ENCODE peak calls at places on chromosomes 1 and 21, in seven cellular contexts. F is foreskin fibroblast, Y is GM13976, B is heart left ventricle, C is T-cell, U is stomach, N is A172. M is an unnamed sample.

GRCh38 chr1:67149179-67149770 is 14.5 kb upstream of the C1orf141 start:
- DNase-seq in C (peak), U (peak), Y (peak), B (no peak), F (peak), N (peak), M (peak)

GRCh38 chr1:116134178-116134773 is 23.1 kb downstream of the MAB21L3 start:
- DNase-seq in N (no peak), U (no peak), Y (no peak), C (no peak), B (no peak), F (no peak), M (no peak)

GRCh38 chr1:228217551-228218344 is 9.9 kb downstream of the OBSCN start:
- DNase-seq in U (no peak), F (no peak), C (no peak), Y (no peak), N (no peak), B (no peak), M (no peak)

GRCh38 chr1:209625791-209626285 is 26.4 kb downstream of the LAMB3 start:
- DNase-seq in U (no peak), Y (no peak), N (no peak), F (no peak), C (no peak), B (no peak), M (peak)

GRCh38 chr1:8202182-8202905 is 115.6 kb upstream of the SLC45A1 start:
- DNase-seq in N (peak), F (peak), Y (no peak), U (peak), B (peak), C (no peak), M (peak)

GRCh38 chr1:180175291-180175690 is 20.6 kb downstream of the QSOX1 start:
- DNase-seq in U (no peak), B (no peak), Y (no peak), N (no peak), C (no peak), F (no peak), M (no peak)

GRCh38 chr1:116494745-116495144 is 76.1 kb downstream of the CD58 start:
- DNase-seq in C (no peak), Y (no peak), B (no peak), F (no peak), N (no peak), U (no peak), M (no peak)

GRCh38 chr1:206672011-206672688 is 12.6 kb upstream of the MAPKAPK2 start:
- DNase-seq in N (no peak), B (no peak), Y (no peak), U (no peak), C (no peak), F (no peak), M (no peak)

GRCh38 chr1:47545912-47546483 is 108.2 kb downstream of the FOXD2 start:
- DNase-seq in Y (no peak), N (no peak), F (no peak), U (no peak), B (no peak), C (no peak), M (no peak)

GRCh38 chr1:11281518-11282331 is 8.7 kb downstream of the UBIAD1 start:
- DNase-seq in B (peak), Y (no peak), U (no peak), N (no peak), C (no peak), F (peak), M (no peak)

GRCh38 chr1:154971341-154971998 is 923 bp upstream of the SHC1 start:
- DNase-seq in F (no peak), B (no peak), U (peak), C (no peak), Y (no peak), N (peak), M (peak)

GRCh38 chr1:226964068-226964425 is 24.0 kb downstream of the COQ8A start:
- DNase-seq in Y (no peak), N (no peak), F (no peak), B (no peak), U (no peak), C (no peak), M (no peak)

GRCh38 chr21:32728455-32729237 is 833 bp upstream of the SYNJ1 start:
- DNase-seq in U (no peak), B (no peak), Y (peak), C (no peak), N (no peak), F (no peak), M (no peak)

GRCh38 chr1:24454684-24455091 is 39.1 kb downstream of the NIPAL3 start:
- DNase-seq in Y (no peak), C (no peak), N (no peak), B (no peak), F (no peak), U (no peak), M (no peak)

GRCh38 chr1:93000751-93001175 is 39.5 kb upstream of the DIPK1A start:
- DNase-seq in B (no peak), C (no peak), F (no peak), U (no peak), N (no peak), Y (no peak), M (no peak)

GRCh38 chr1:60877376-60877775 is 205.0 kb upstream of the NFIA start:
- DNase-seq in F (no peak), U (no peak), B (no peak), Y (no peak), C (no peak), N (no peak), M (no peak)

GRCh38 chr1:150221552-150221951 is 14.4 kb downstream of the ANP32E start:
- DNase-seq in B (no peak), Y (no peak), N (peak), F (no peak), U (no peak), C (no peak), M (no peak)

GRCh38 chr1:160206421-160207117 is 1.4 kb downstream of the PEA15 start:
- DNase-seq in C (no peak), N (peak), F (peak), Y (no peak), U (no peak), B (no peak), M (no peak)

GRCh38 chr1:36965301-36966159 is 68.8 kb downstream of the GRIK3 start:
- DNase-seq in B (no peak), Y (no peak), C (no peak), F (no peak), U (no peak), N (no peak), M (no peak)